ENCODE peak calls at places on chromosome 11, in nine cellular contexts. X, U, K, R, N, A, J, Q and P are unnamed samples.

GRCh38 chr11:28756977-28757376 is 648.8 kb downstream of the METTL15 start:
- DNase-seq in J (no peak), A (no peak), U (no peak), Q (no peak), R (no peak), X (no peak), K (no peak), N (no peak), P (no peak)

GRCh38 chr11:111391328-111392124 is 12.5 kb upstream of the POU2AF1 start:
- DNase-seq in Q (no peak), A (no peak), X (no peak), N (no peak), J (no peak), R (no peak), K (no peak), U (no peak), P (no peak)

GRCh38 chr11:76245720-76246119 is 39.4 kb upstream of the WNT11 start:
- DNase-seq in K (no peak), A (no peak), J (no peak), U (no peak), Q (no peak), R (no peak), X (no peak), N (no peak), P (no peak)

GRCh38 chr11:67025750-67026149 is 2.8 kb downstream of the SYT12 start:
- DNase-seq in K (no peak), A (no peak), X (no peak), N (no peak), J (no peak), Q (no peak), U (no peak), R (no peak), P (no peak)

GRCh38 chr11:43969543-43969942 is 27.1 kb downstream of the C11orf96 start:
- DNase-seq in X (no peak), N (no peak), R (no peak), U (no peak), K (peak), Q (no peak), A (peak), J (no peak), P (no peak)

GRCh38 chr11:12724301-12725046 is 50.3 kb downstream of the TEAD1 start:
- DNase-seq in U (no peak), N (peak), A (peak), R (peak), K (peak), X (peak), Q (peak), J (peak), P (peak)

GRCh38 chr11:82631722-82632630 is 101.7 kb downstream of the FAM181B start:
- DNase-seq in N (no peak), R (no peak), Q (no peak), K (no peak), U (no peak), A (no peak), J (no peak), X (no peak), P (no peak)

GRCh38 chr11:104783241-104783640 is 115.0 kb downstream of the CASP12 start:
- DNase-seq in U (no peak), J (no peak), K (no peak), X (no peak), R (no peak), N (no peak), Q (no peak), A (no peak), P (no peak)

GRCh38 chr11:75931124-75931523 is 116.1 kb downstream of the UVRAG start:
- DNase-seq in U (no peak), J (no peak), A (no peak), R (no peak), K (no peak), Q (no peak), X (no peak), N (no peak), P (no peak)

GRCh38 chr11:19656140-19656541 is 56.5 kb upstream of the NAV2 start:
- DNase-seq in U (no peak), X (no peak), J (no peak), K (no peak), N (no peak), A (no peak), Q (no peak), R (no peak), P (no peak)

GRCh38 chr11:74371269-74372039 is 26.8 kb downstream of the PGM2L1 start:
- DNase-seq in K (peak), J (no peak), U (no peak), A (no peak), Q (no peak), X (no peak), N (no peak), R (no peak), P (peak)

GRCh38 chr11:35525501-35526175 is at the start of gene PAMR1:
- DNase-seq in R (peak), U (no peak), K (peak), N (peak), A (peak), J (peak), X (peak), Q (peak), P (peak)

GRCh38 chr11:65978391-65979238 is 17.1 kb downstream of the SART1 start:
- DNase-seq in A (no peak), X (no peak), U (no peak), K (no peak), N (no peak), R (no peak), Q (no peak), J (no peak), P (no peak)

GRCh38 chr11:130202009-130202817 is 42.6 kb downstream of the ST14 start:
- DNase-seq in Q (no peak), R (no peak), K (no peak), A (no peak), J (no peak), N (no peak), U (peak), X (no peak), P (no peak)

GRCh38 chr11:48111941-48112340 is 104.7 kb upstream of the OR4B1 start:
- DNase-seq in N (no peak), K (no peak), U (no peak), J (no peak), A (no peak), R (no peak), Q (no peak), X (no peak), P (no peak)

GRCh38 chr11:78720281-78720989 is 145.8 kb upstream of the NARS2 start:
- DNase-seq in K (no peak), A (no peak), U (no peak), J (no peak), N (no peak), R (no peak), X (no peak), Q (no peak), P (no peak)

GRCh38 chr11:31813961-31814868 is 3.1 kb upstream of the PAX6 start:
- DNase-seq in X (no peak), J (no peak), U (no peak), N (no peak), K (no peak), R (no peak), A (no peak), Q (no peak), P (no peak)

GRCh38 chr11:72528121-72528520 is 93.8 kb upstream of the CLPB start:
- DNase-seq in U (no peak), K (no peak), X (no peak), J (no peak), Q (no peak), A (no peak), N (no peak), R (no peak), P (no peak)

GRCh38 chr11:65225284-65226102 is 36.3 kb upstream of the POLA2 start:
- DNase-seq in K (no peak), U (peak), Q (peak), N (peak), J (peak), X (peak), A (peak), R (peak), P (no peak)

GRCh38 chr11:128757886-128758612 is 64.2 kb downstream of the FLI1 start:
- DNase-seq in Q (no peak), U (no peak), K (no peak), A (no peak), X (peak), N (no peak), R (no peak), J (no peak), P (no peak)

GRCh38 chr11:93020248-93021088 is 51.0 kb downstream of the MTNR1B start:
- DNase-seq in K (peak), X (no peak), A (no peak), R (no peak), U (no peak), J (no peak), Q (no peak), N (no peak), P (no peak)

GRCh38 chr11:12009617-12010321 is 1.3 kb upstream of the DKK3 start:
- DNase-seq in A (no peak), R (no peak), N (no peak), U (no peak), X (no peak), J (no peak), K (no peak), Q (no peak), P (peak)

GRCh38 chr11:58652726-58653280 is 30.3 kb downstream of the CNTF start:
- DNase-seq in J (no peak), U (no peak), Q (no peak), A (no peak), X (no peak), R (no peak), N (no peak), K (no peak), P (no peak)

GRCh38 chr11:129785383-129786111 is 30.1 kb upstream of the TMEM45B start:
- DNase-seq in N (no peak), A (no peak), X (no peak), Q (no peak), R (no peak), K (peak), J (no peak), U (peak), P (peak)

GRCh38 chr11:112227002-112227401 is 774 bp downstream of the PTS start:
- DNase-seq in A (no peak), U (no peak), K (peak), R (no peak), N (no peak), J (no peak), Q (no peak), X (no peak), P (peak)

GRCh38 chr11:36312593-36312990 is 16.5 kb downstream of the PRR5L start:
- DNase-seq in J (no peak), R (no peak), U (no peak), Q (no peak), N (no peak), X (no peak), A (no peak), K (no peak), P (no peak)

GRCh38 chr11:61919113-61919840 is 1.9 kb upstream of the RAB3IL1 start:
- DNase-seq in N (no peak), J (peak), Q (peak), K (no peak), U (no peak), A (no peak), R (no peak), X (no peak), P (no peak)

GRCh38 chr11:118194835-118195627 is 18.6 kb upstream of the SCN2B start:
- DNase-seq in R (peak), K (peak), A (peak), X (no peak), U (no peak), J (peak), N (peak), Q (peak), P (peak)

GRCh38 chr11:121572581-121573059 is 119.9 kb upstream of the SORL1-AS1 start:
- DNase-seq in J (no peak), U (no peak), X (no peak), K (peak), Q (no peak), R (peak), A (no peak), N (no peak), P (no peak)

GRCh38 chr11:73241300-73241699 is 23.2 kb downstream of the P2RY2 start:
- DNase-seq in A (no peak), Q (no peak), R (no peak), J (no peak), K (no peak), X (no peak), N (no peak), U (no peak), P (no peak)

GRCh38 chr11:44797886-44798683 is 71.3 kb downstream of the TSPAN18 start:
- DNase-seq in J (no peak), R (no peak), K (no peak), A (peak), X (no peak), N (no peak), U (no peak), Q (no peak), P (no peak)

GRCh38 chr11:74354036-74354435 is 42.6 kb upstream of the P4HA3 start:
- DNase-seq in N (no peak), X (no peak), K (no peak), A (no peak), J (no peak), U (no peak), R (no peak), Q (no peak), P (no peak)

GRCh38 chr11:102470257-102470656 is 17.7 kb upstream of the TMEM123 start:
- DNase-seq in N (no peak), K (no peak), X (no peak), J (no peak), U (no peak), Q (no peak), R (no peak), A (no peak), P (no peak)

GRCh38 chr11:31863170-31863929 is 52.2 kb upstream of the PAX6 start:
- DNase-seq in U (no peak), X (no peak), Q (no peak), R (no peak), J (no peak), A (no peak), K (no peak), N (no peak), P (no peak)

GRCh38 chr11:64206457-64207246 is at the start of gene FERMT3:
- DNase-seq in K (no peak), U (peak), X (peak), N (no peak), Q (peak), R (no peak), A (peak), J (peak), P (no peak)

GRCh38 chr11:35875063-35875462 is 68.8 kb upstream of the LDLRAD3 start:
- DNase-seq in U (no peak), K (no peak), Q (no peak), N (no peak), X (no peak), R (no peak), A (no peak), J (no peak), P (no peak)

GRCh38 chr11:115869131-115869530 is 364.9 kb upstream of the CADM1 start:
- DNase-seq in Q (no peak), J (no peak), X (no peak), K (no peak), R (no peak), U (no peak), A (no peak), N (no peak), P (no peak)